ENCODE peak calls at places on chromosomes 2 and 18, in eight cellular contexts. One of them, this sample, is unnamed. For H3K27me3 and H3K9me3, the result is how much of the 10 kb centered on the place peaks cover.

GRCh38 chr2:240635116-240635997 is 10.1 kb downstream of the GPR35 start:
- DNase-seq in small intestine: no peak
- DNase-seq in upper lobe of right lung: peak
- DNase-seq in aorta: no peak
- DNase-seq in CD4-positive, alpha-beta memory T cell: no peak
- DNase-seq in GM23248: no peak
- DNase-seq in transverse colon: no peak
- DNase-seq in pancreas: no peak
- DNase-seq in this sample: no peak

GRCh38 chr18:58496937-58497336 is 132.0 kb downstream of the ALPK2 start:
- DNase-seq in small intestine: no peak
- DNase-seq in upper lobe of right lung: peak
- DNase-seq in aorta: no peak
- DNase-seq in CD4-positive, alpha-beta memory T cell: no peak
- DNase-seq in GM23248: no peak
- DNase-seq in transverse colon: no peak
- DNase-seq in pancreas: no peak
- DNase-seq in this sample: no peak

GRCh38 chr2:239805414-239805813 is 219.7 kb downstream of the NDUFA10 start:
- DNase-seq in small intestine: no peak
- DNase-seq in upper lobe of right lung: no peak
- DNase-seq in aorta: no peak
- DNase-seq in CD4-positive, alpha-beta memory T cell: no peak
- DNase-seq in GM23248: no peak
- DNase-seq in transverse colon: no peak
- DNase-seq in pancreas: no peak
- DNase-seq in this sample: no peak

GRCh38 chr2:26178746-26179436 is 6.0 kb downstream of the GAREM2 start:
- DNase-seq in small intestine: peak
- DNase-seq in upper lobe of right lung: no peak
- DNase-seq in aorta: no peak
- DNase-seq in CD4-positive, alpha-beta memory T cell: no peak
- DNase-seq in GM23248: peak
- DNase-seq in transverse colon: peak
- DNase-seq in pancreas: no peak
- DNase-seq in this sample: no peak

GRCh38 chr2:187440101-187440500 is 8.0 kb downstream of the CALCRL start:
- DNase-seq in small intestine: no peak
- DNase-seq in upper lobe of right lung: no peak
- DNase-seq in aorta: no peak
- DNase-seq in CD4-positive, alpha-beta memory T cell: no peak
- DNase-seq in GM23248: no peak
- DNase-seq in transverse colon: no peak
- DNase-seq in pancreas: no peak
- DNase-seq in this sample: no peak

GRCh38 chr2:72931280-72931910 is 14.1 kb downstream of the EMX1 start:
- DNase-seq in small intestine: no peak
- DNase-seq in upper lobe of right lung: peak
- DNase-seq in aorta: peak
- DNase-seq in CD4-positive, alpha-beta memory T cell: no peak
- DNase-seq in GM23248: peak
- DNase-seq in transverse colon: no peak
- DNase-seq in pancreas: no peak
- DNase-seq in this sample: no peak

GRCh38 chr18:11516988-11517630 is 92.3 kb upstream of the SLC35G4 start:
- DNase-seq in small intestine: no peak
- DNase-seq in upper lobe of right lung: no peak
- DNase-seq in aorta: no peak
- DNase-seq in CD4-positive, alpha-beta memory T cell: no peak
- DNase-seq in GM23248: peak
- DNase-seq in transverse colon: no peak
- DNase-seq in pancreas: no peak
- DNase-seq in this sample: no peak

GRCh38 chr2:218996937-218997336 is 3.7 kb upstream of the CRYBA2 start:
- DNase-seq in small intestine: no peak
- DNase-seq in upper lobe of right lung: no peak
- DNase-seq in aorta: no peak
- DNase-seq in CD4-positive, alpha-beta memory T cell: no peak
- DNase-seq in GM23248: no peak
- DNase-seq in transverse colon: no peak
- DNase-seq in pancreas: peak
- DNase-seq in this sample: no peak

GRCh38 chr18:13629841-13630747 is 96.3 kb downstream of the FAM210A start:
- DNase-seq in small intestine: peak
- DNase-seq in upper lobe of right lung: no peak
- DNase-seq in aorta: no peak
- DNase-seq in CD4-positive, alpha-beta memory T cell: peak
- DNase-seq in GM23248: peak
- DNase-seq in transverse colon: peak
- DNase-seq in pancreas: no peak
- DNase-seq in this sample: peak

GRCh38 chr2:158079672-158080071 is 22.0 kb upstream of the UPP2 start:
- DNase-seq in small intestine: no peak
- DNase-seq in upper lobe of right lung: no peak
- DNase-seq in aorta: no peak
- DNase-seq in CD4-positive, alpha-beta memory T cell: no peak
- DNase-seq in GM23248: peak
- DNase-seq in transverse colon: no peak
- DNase-seq in pancreas: no peak
- DNase-seq in this sample: no peak

GRCh38 chr2:57396364-57397098 is 650.1 kb upstream of the VRK2 start:
- DNase-seq in small intestine: no peak
- DNase-seq in upper lobe of right lung: no peak
- DNase-seq in aorta: no peak
- DNase-seq in CD4-positive, alpha-beta memory T cell: no peak
- DNase-seq in GM23248: peak
- DNase-seq in transverse colon: no peak
- DNase-seq in pancreas: no peak
- DNase-seq in this sample: no peak

GRCh38 chr2:120630031-120630701 is 105.5 kb upstream of the GLI2 start:
- DNase-seq in small intestine: no peak
- DNase-seq in upper lobe of right lung: peak
- DNase-seq in aorta: no peak
- DNase-seq in CD4-positive, alpha-beta memory T cell: no peak
- DNase-seq in GM23248: no peak
- DNase-seq in transverse colon: no peak
- DNase-seq in pancreas: no peak
- DNase-seq in this sample: no peak

GRCh38 chr2:165573534-165574461 is 104.3 kb downstream of the CSRNP3 start:
- DNase-seq in small intestine: peak
- DNase-seq in upper lobe of right lung: peak
- DNase-seq in aorta: peak
- DNase-seq in CD4-positive, alpha-beta memory T cell: no peak
- DNase-seq in GM23248: no peak
- DNase-seq in transverse colon: peak
- DNase-seq in pancreas: peak
- DNase-seq in this sample: no peak

GRCh38 chr2:121483021-121483420 is 47.7 kb upstream of the RNU4ATAC start:
- DNase-seq in small intestine: no peak
- DNase-seq in upper lobe of right lung: no peak
- DNase-seq in aorta: no peak
- DNase-seq in CD4-positive, alpha-beta memory T cell: no peak
- DNase-seq in GM23248: peak
- DNase-seq in transverse colon: no peak
- DNase-seq in pancreas: no peak
- DNase-seq in this sample: no peak

GRCh38 chr2:97645700-97646629 is at the start of gene COX5B:
- DNase-seq in small intestine: peak
- DNase-seq in upper lobe of right lung: peak
- DNase-seq in aorta: peak
- DNase-seq in CD4-positive, alpha-beta memory T cell: peak
- DNase-seq in GM23248: peak
- DNase-seq in transverse colon: peak
- DNase-seq in pancreas: peak
- DNase-seq in this sample: peak

GRCh38 chr2:180314086-180314485 is 307.0 kb upstream of the CWC22 start:
- DNase-seq in small intestine: no peak
- DNase-seq in upper lobe of right lung: no peak
- DNase-seq in aorta: no peak
- DNase-seq in CD4-positive, alpha-beta memory T cell: no peak
- DNase-seq in GM23248: peak
- DNase-seq in transverse colon: no peak
- DNase-seq in pancreas: no peak
- DNase-seq in this sample: no peak

GRCh38 chr18:79798999-79799370 is 1.2 kb downstream of the KCNG2 start:
- DNase-seq in small intestine: peak
- DNase-seq in upper lobe of right lung: peak
- DNase-seq in aorta: no peak
- DNase-seq in CD4-positive, alpha-beta memory T cell: no peak
- DNase-seq in GM23248: no peak
- DNase-seq in transverse colon: no peak
- DNase-seq in pancreas: no peak
- DNase-seq in this sample: no peak
- H3K27me3 ChIP-seq in small intestine: under half
- H3K27me3 ChIP-seq in upper lobe of right lung: half or more
- H3K27me3 ChIP-seq in aorta: under half
- H3K27me3 ChIP-seq in CD4-positive, alpha-beta memory T cell: under half
- H3K27me3 ChIP-seq in GM23248: half or more
- H3K27me3 ChIP-seq in transverse colon: under half
- H3K27me3 ChIP-seq in pancreas: under half
- H3K27me3 ChIP-seq in this sample: under half

GRCh38 chr2:230343747-230344146 is 16.8 kb downstream of the SP140L start:
- DNase-seq in small intestine: no peak
- DNase-seq in upper lobe of right lung: no peak
- DNase-seq in aorta: no peak
- DNase-seq in CD4-positive, alpha-beta memory T cell: no peak
- DNase-seq in GM23248: peak
- DNase-seq in transverse colon: no peak
- DNase-seq in pancreas: no peak
- DNase-seq in this sample: no peak
- H3K9me3 ChIP-seq in small intestine: under half
- H3K9me3 ChIP-seq in upper lobe of right lung: under half
- H3K9me3 ChIP-seq in aorta: under half
- H3K9me3 ChIP-seq in CD4-positive, alpha-beta memory T cell: under half
- H3K9me3 ChIP-seq in GM23248: under half
- H3K9me3 ChIP-seq in transverse colon: under half
- H3K9me3 ChIP-seq in pancreas: under half
- H3K9me3 ChIP-seq in this sample: under half

GRCh38 chr18:10130626-10131025 is 216.8 kb downstream of the VAPA start:
- DNase-seq in small intestine: no peak
- DNase-seq in upper lobe of right lung: no peak
- DNase-seq in aorta: no peak
- DNase-seq in CD4-positive, alpha-beta memory T cell: no peak
- DNase-seq in GM23248: no peak
- DNase-seq in transverse colon: no peak
- DNase-seq in pancreas: no peak
- DNase-seq in this sample: no peak

GRCh38 chr18:10133516-10133915 is 219.7 kb downstream of the VAPA start:
- DNase-seq in small intestine: no peak
- DNase-seq in upper lobe of right lung: no peak
- DNase-seq in aorta: no peak
- DNase-seq in CD4-positive, alpha-beta memory T cell: no peak
- DNase-seq in GM23248: no peak
- DNase-seq in transverse colon: no peak
- DNase-seq in pancreas: no peak
- DNase-seq in this sample: no peak

GRCh38 chr18:10134204-10134603 is 220.4 kb downstream of the VAPA start:
- DNase-seq in small intestine: no peak
- DNase-seq in upper lobe of right lung: no peak
- DNase-seq in aorta: no peak
- DNase-seq in CD4-positive, alpha-beta memory T cell: no peak
- DNase-seq in GM23248: no peak
- DNase-seq in transverse colon: no peak
- DNase-seq in pancreas: no peak
- DNase-seq in this sample: no peak

GRCh38 chr18:10131036-10131774 is 217.4 kb downstream of the VAPA start:
- DNase-seq in small intestine: peak
- DNase-seq in upper lobe of right lung: no peak
- DNase-seq in aorta: no peak
- DNase-seq in CD4-positive, alpha-beta memory T cell: no peak
- DNase-seq in GM23248: no peak
- DNase-seq in transverse colon: no peak
- DNase-seq in pancreas: no peak
- DNase-seq in this sample: no peak

GRCh38 chr18:10131783-10132381 is 218.1 kb downstream of the VAPA start:
- DNase-seq in small intestine: peak
- DNase-seq in upper lobe of right lung: peak
- DNase-seq in aorta: no peak
- DNase-seq in CD4-positive, alpha-beta memory T cell: no peak
- DNase-seq in GM23248: peak
- DNase-seq in transverse colon: no peak
- DNase-seq in pancreas: peak
- DNase-seq in this sample: no peak
- H3K27me3 ChIP-seq in small intestine: under half
- H3K27me3 ChIP-seq in upper lobe of right lung: under half
- H3K27me3 ChIP-seq in aorta: under half
- H3K27me3 ChIP-seq in CD4-positive, alpha-beta memory T cell: under half
- H3K27me3 ChIP-seq in GM23248: under half
- H3K27me3 ChIP-seq in transverse colon: under half
- H3K27me3 ChIP-seq in pancreas: under half
- H3K27me3 ChIP-seq in this sample: under half

GRCh38 chr2:185833864-185834263 is 95.3 kb downstream of the FSIP2 start:
- DNase-seq in small intestine: no peak
- DNase-seq in upper lobe of right lung: no peak
- DNase-seq in aorta: no peak
- DNase-seq in CD4-positive, alpha-beta memory T cell: no peak
- DNase-seq in GM23248: no peak
- DNase-seq in transverse colon: no peak
- DNase-seq in pancreas: no peak
- DNase-seq in this sample: no peak

DNA sequence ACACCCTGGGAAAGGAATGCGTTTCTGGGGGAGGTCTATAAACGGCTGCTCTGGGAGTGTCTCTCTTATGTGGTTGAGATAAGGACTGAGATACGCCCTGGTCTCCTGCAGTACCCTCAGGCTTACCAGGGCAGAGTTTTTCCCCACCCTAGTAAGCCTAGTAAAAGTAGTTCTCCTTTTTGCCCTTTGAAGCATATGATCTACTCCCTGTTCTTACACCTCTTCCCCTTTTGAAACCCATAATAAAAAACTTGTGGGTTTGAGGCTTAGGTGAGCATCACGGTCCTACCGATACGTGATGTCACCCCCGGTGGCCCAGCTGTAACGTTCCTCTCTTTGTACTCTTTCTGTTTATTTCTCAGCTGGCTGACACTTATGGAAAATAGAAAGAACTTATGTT is 97.4 kb downstream of the FSIP2 start:
- DNase-seq in small intestine: no peak
- DNase-seq in upper lobe of right lung: no peak
- DNase-seq in aorta: no peak
- DNase-seq in CD4-positive, alpha-beta memory T cell: no peak
- DNase-seq in GM23248: no peak
- DNase-seq in transverse colon: no peak
- DNase-seq in pancreas: no peak
- DNase-seq in this sample: no peak
- H3K9me3 ChIP-seq in small intestine: under half
- H3K9me3 ChIP-seq in upper lobe of right lung: under half
- H3K9me3 ChIP-seq in aorta: under half
- H3K9me3 ChIP-seq in CD4-positive, alpha-beta memory T cell: under half
- H3K9me3 ChIP-seq in GM23248: under half
- H3K9me3 ChIP-seq in transverse colon: under half
- H3K9me3 ChIP-seq in pancreas: under half
- H3K9me3 ChIP-seq in this sample: under half

DNA sequence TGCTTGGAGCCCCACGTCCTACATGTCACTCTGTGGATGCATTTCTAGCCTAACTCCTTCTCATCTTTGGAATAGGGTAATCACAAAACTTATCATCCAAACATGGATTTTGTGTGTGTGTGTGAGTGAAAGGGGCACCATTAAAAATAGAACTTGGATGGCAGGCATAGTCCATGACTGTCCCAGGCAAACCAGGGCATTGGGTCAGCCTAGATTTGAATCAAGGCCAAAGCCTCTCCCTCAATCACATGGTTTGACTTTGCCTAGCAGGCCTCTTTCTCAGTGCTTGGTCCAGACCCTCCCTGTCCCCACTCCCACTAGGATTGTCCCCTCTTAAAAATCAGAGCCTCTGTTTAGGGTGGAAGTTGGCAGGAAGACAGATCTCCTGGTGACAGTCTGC is 67.4 kb upstream of the BCL2L11 start:
- DNase-seq in small intestine: no peak
- DNase-seq in upper lobe of right lung: no peak
- DNase-seq in aorta: no peak
- DNase-seq in CD4-positive, alpha-beta memory T cell: no peak
- DNase-seq in GM23248: no peak
- DNase-seq in transverse colon: no peak
- DNase-seq in pancreas: no peak
- DNase-seq in this sample: no peak
- H3K27me3 ChIP-seq in small intestine: under half
- H3K27me3 ChIP-seq in upper lobe of right lung: under half
- H3K27me3 ChIP-seq in aorta: under half
- H3K27me3 ChIP-seq in CD4-positive, alpha-beta memory T cell: under half
- H3K27me3 ChIP-seq in GM23248: under half
- H3K27me3 ChIP-seq in transverse colon: under half
- H3K27me3 ChIP-seq in pancreas: under half
- H3K27me3 ChIP-seq in this sample: under half